ENCODE peak calls at places on chromosomes 7 and 10, in eight cellular contexts. T is fibroblast of pulmonary artery; O is mammary epithelial cell; J is CD4-positive, CD25-positive, alpha-beta regulatory T cell; I is CD8-positive, alpha-beta memory T cell; Z is fibroblast of lung; S is astrocyte; U is kidney. Y is an unnamed sample.
A peak's percentile ranks its signal among the peaks of the same experiment; 100 is the strongest.

GRCh38 chr10:69438531-69439349 is 12.5 kb upstream of the TSPAN15 start:
- DNase-seq in T (no peak), O (peak; percentile 74), J (no peak), I (no peak), Z (no peak), S (no peak), U (no peak), Y (no peak)

GRCh38 chr7:106031271-106032029 is 68.4 kb downstream of the CDHR3 start:
- DNase-seq in T (peak; percentile 35), O (no peak), J (no peak), I (no peak), Z (peak; percentile 29), S (no peak), U (no peak), Y (no peak)

GRCh38 chr7:50372921-50373320 is 68.4 kb downstream of the IKZF1 start:
- DNase-seq in T (no peak), O (no peak), J (no peak), I (no peak), Z (no peak), S (no peak), U (no peak), Y (no peak)

GRCh38 chr7:75915416-75916156 is 631 bp downstream of the POR start:
- DNase-seq in T (peak; percentile 50), O (no peak), J (peak; percentile 5), I (peak; percentile 4), Z (peak; percentile 14), S (no peak), U (peak; percentile 82), Y (no peak)

GRCh38 chr10:63042256-63042655 is 90.9 kb upstream of the NRBF2 start:
- DNase-seq in T (peak; percentile 89), O (no peak), J (no peak), I (no peak), Z (peak; percentile 75), S (peak; percentile 77), U (no peak), Y (no peak)

GRCh38 chr10:113121153-113121552 is 171.1 kb downstream of the TCF7L2 start:
- DNase-seq in T (no peak), O (no peak), J (no peak), I (no peak), Z (no peak), S (no peak), U (no peak), Y (no peak)

GRCh38 chr10:60234531-60234930 is 155.1 kb downstream of the ANK3 start:
- DNase-seq in T (no peak), O (no peak), J (no peak), I (no peak), Z (no peak), S (no peak), U (no peak), Y (no peak)

GRCh38 chr10:60654813-60655464 is 123.3 kb upstream of the CDK1 start:
- DNase-seq in T (peak; percentile 28), O (peak; percentile 72), J (no peak), I (no peak), Z (peak; percentile 71), S (peak; percentile 66), U (no peak), Y (no peak)

GRCh38 chr7:108252177-108252576 is 122.0 kb upstream of the LAMB4 start:
- DNase-seq in T (no peak), O (no peak), J (no peak), I (no peak), Z (peak; percentile 25), S (no peak), U (no peak), Y (no peak)

GRCh38 chr10:108064856-108065255 is 900.4 kb upstream of the SORCS1 start:
- DNase-seq in T (no peak), O (no peak), J (no peak), I (no peak), Z (no peak), S (no peak), U (no peak), Y (no peak)

GRCh38 chr10:48448796-48449195 is 142.3 kb downstream of the MAPK8 start:
- DNase-seq in T (peak; percentile 41), O (peak; percentile 47), J (no peak), I (no peak), Z (peak; percentile 56), S (peak; percentile 38), U (peak; percentile 22), Y (no peak)

GRCh38 chr10:104546756-104547155 is 94.3 kb upstream of the SORCS3 start:
- DNase-seq in T (no peak), O (no peak), J (no peak), I (no peak), Z (no peak), S (no peak), U (no peak), Y (no peak)

GRCh38 chr7:13846386-13846785 is 143.1 kb downstream of the ETV1 start:
- DNase-seq in T (no peak), O (no peak), J (no peak), I (no peak), Z (no peak), S (no peak), U (no peak), Y (no peak)

GRCh38 chr10:97185326-97186058 is at the start of gene SLIT1:
- DNase-seq in T (no peak), O (no peak), J (no peak), I (no peak), Z (no peak), S (no peak), U (peak; percentile 72), Y (no peak)

GRCh38 chr10:46079831-46080585 is 33.9 kb upstream of the MSMB start:
- DNase-seq in T (no peak), O (no peak), J (no peak), I (no peak), Z (no peak), S (no peak), U (no peak), Y (no peak)

GRCh38 chr7:137657476-137658193 is 189.1 kb downstream of the DGKI start:
- DNase-seq in T (no peak), O (no peak), J (no peak), I (no peak), Z (no peak), S (no peak), U (no peak), Y (no peak)

GRCh38 chr10:60534791-60535389 is 145.2 kb upstream of the ANK3 start:
- DNase-seq in T (no peak), O (no peak), J (no peak), I (no peak), Z (no peak), S (no peak), U (no peak), Y (no peak)

GRCh38 chr10:88209837-88210552 is 346.6 kb downstream of the PTEN start:
- DNase-seq in T (no peak), O (peak; percentile 35), J (no peak), I (no peak), Z (no peak), S (no peak), U (no peak), Y (no peak)

GRCh38 chr10:1093696-1094095 is 37.5 kb downstream of the WDR37 start:
- DNase-seq in T (no peak), O (no peak), J (no peak), I (no peak), Z (no peak), S (no peak), U (no peak), Y (no peak)

DNA sequence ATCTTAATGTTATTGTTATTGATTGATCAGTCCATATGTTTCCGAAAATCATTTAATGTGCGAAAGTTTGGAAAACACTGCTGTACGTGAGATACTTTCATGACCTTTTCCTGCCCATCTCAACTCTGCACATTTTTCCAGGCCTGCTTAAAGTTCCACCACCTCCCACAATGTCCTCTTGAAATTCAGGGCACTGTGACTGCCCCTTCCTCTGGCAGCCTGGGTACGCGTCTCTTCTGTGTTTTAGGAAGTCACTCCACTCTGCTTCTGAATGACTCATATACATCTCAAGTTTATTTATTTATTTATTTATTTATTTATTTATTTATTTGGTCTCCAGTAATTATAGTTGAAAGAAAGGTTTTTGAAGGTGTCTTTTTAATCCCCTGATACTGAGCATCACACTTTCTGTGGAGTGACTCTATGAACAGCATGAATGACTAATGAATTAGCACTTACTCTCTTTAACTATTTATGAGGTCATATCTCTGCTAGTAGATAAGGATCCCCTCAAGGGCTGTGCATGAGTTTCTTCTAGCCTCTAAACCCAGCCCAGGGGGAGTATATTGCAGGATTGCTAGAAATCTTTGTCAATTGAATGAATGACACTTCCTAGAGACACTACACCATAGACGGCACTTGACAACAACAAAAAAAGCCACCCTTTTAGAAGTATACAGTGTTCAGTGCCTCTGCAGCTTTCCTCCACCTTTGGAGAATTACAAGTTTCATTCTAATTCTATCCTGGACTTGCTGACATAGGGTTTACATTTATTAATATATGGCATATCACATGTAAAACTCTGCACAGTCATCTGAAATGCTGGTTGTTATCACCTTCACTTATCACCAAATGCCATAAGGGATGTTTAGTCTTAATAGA is 2.2 kb downstream of the MACC1 start:
- DNase-seq in T (no peak), O (peak; percentile 69), J (no peak), I (no peak), Z (peak; percentile 44), S (peak; percentile 34), U (no peak), Y (no peak)
- H3K4me3 ChIP-seq in T (no peak overlapping the region), O (no peak overlapping the region), J (no peak overlapping the region), I (no peak overlapping the region), Z (no peak overlapping the region), S (no peak overlapping the region), U (peak overlapping the region; percentile 48), Y (no peak overlapping the region)

GRCh38 chr7:5064391-5065106 is 18.9 kb downstream of the RBAK start:
- DNase-seq in T (peak; percentile 33), O (no peak), J (no peak), I (no peak), Z (peak; percentile 34), S (peak; percentile 21), U (no peak), Y (no peak)
- H3K4me3 ChIP-seq in T (no peak overlapping the region), O (no peak overlapping the region), J (no peak overlapping the region), I (no peak overlapping the region), Z (no peak overlapping the region), S (peak overlapping the region; percentile 7), U (peak overlapping the region; percentile 42), Y (no peak overlapping the region)

DNA sequence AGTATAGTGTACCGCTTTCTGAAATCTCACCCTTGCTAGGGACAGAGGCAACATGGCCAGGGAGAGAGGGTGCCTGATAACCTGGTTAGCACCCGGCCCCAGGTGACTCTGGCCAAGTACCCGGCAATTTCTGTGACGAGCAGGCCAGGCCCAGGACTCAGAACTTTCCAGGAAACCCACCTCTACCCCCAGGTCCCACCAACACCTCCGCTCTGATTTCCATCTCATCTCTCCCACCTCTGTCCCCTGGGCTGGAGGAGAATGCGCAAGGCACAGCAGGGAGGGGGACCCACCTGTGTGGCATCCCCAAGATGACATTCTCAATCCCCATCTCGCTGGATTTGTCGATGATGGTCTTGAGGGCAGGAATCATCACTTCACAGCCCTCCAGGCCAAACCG is 11.6 kb downstream of the OGDHL start:
- DNase-seq in T (no peak), O (no peak), J (no peak), I (no peak), Z (no peak), S (no peak), U (no peak), Y (no peak)
- H3K4me3 ChIP-seq in T (no peak overlapping the region), O (no peak overlapping the region), J (no peak overlapping the region), I (no peak overlapping the region), Z (no peak overlapping the region), S (no peak overlapping the region), U (no peak overlapping the region), Y (no peak overlapping the region)

DNA sequence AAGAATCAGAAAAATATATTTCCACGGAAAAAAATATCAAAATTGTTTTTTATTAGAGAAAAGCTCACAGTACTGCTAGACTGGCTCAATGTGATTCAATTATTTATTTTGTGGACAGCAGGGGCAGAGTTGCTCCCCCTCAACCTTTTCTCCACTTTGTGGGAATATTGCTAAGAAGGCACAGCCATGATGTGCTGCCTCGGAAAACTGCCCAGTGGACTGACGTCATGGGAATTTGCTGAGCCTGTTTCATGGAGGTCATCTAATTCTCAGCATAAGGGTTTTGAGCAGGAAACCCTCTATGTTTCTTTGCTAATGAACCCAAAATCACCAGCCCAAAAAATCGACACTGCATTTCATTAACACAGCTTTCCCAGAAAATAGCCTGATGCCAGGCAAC is 228.8 kb upstream of the FAM3C start:
- DNase-seq in T (peak; percentile 59), O (no peak), J (no peak), I (no peak), Z (peak; percentile 43), S (peak; percentile 29), U (no peak), Y (no peak)
- H3K4me3 ChIP-seq in T (no peak overlapping the region), O (no peak overlapping the region), J (no peak overlapping the region), I (no peak overlapping the region), Z (no peak overlapping the region), S (no peak overlapping the region), U (no peak overlapping the region), Y (no peak overlapping the region)